ENCODE peak calls at places on chromosomes 13 and 19, in five cellular contexts. A is type B pancreatic cell, R is neural crest cell, S is psoas muscle, F is A673. I is an unnamed sample.

GRCh38 chr13:33794576-33794975 is 23.4 kb upstream of the RFC3 start:
- DNase-seq in A (no peak), R (no peak), S (no peak), F (no peak), I (no peak)

GRCh38 chr19:17322854-17323253 is 11.8 kb downstream of the ANO8 start:
- DNase-seq in A (no peak), R (no peak), S (no peak), F (no peak), I (no peak)

GRCh38 chr13:100363874-100364273 is 224.7 kb downstream of the GGACT start:
- DNase-seq in A (no peak), R (no peak), S (no peak), F (no peak), I (no peak)

GRCh38 chr13:24301434-24301833 is 7.9 kb upstream of the C1QTNF9 start:
- DNase-seq in A (no peak), R (no peak), S (no peak), F (no peak), I (no peak)

GRCh38 chr19:38727306-38727867 is 16.9 kb downstream of the CAPN12 start:
- DNase-seq in A (no peak), R (no peak), S (no peak), F (no peak), I (no peak)

GRCh38 chr13:25059943-25060342 is 36.0 kb upstream of the PABPC3 start:
- DNase-seq in A (no peak), R (no peak), S (no peak), F (no peak), I (no peak)

GRCh38 chr13:35392768-35393167 is 83.7 kb downstream of the MAB21L1 start:
- DNase-seq in A (no peak), R (no peak), S (no peak), F (no peak), I (no peak)

GRCh38 chr13:108534728-108535127 is 94.7 kb upstream of the MYO16 start:
- DNase-seq in A (no peak), R (no peak), S (no peak), F (no peak), I (no peak)

GRCh38 chr19:44807162-44807561 is 1.7 kb upstream of the BCAM start:
- DNase-seq in A (no peak), R (no peak), S (no peak), F (no peak), I (peak)

DNA sequence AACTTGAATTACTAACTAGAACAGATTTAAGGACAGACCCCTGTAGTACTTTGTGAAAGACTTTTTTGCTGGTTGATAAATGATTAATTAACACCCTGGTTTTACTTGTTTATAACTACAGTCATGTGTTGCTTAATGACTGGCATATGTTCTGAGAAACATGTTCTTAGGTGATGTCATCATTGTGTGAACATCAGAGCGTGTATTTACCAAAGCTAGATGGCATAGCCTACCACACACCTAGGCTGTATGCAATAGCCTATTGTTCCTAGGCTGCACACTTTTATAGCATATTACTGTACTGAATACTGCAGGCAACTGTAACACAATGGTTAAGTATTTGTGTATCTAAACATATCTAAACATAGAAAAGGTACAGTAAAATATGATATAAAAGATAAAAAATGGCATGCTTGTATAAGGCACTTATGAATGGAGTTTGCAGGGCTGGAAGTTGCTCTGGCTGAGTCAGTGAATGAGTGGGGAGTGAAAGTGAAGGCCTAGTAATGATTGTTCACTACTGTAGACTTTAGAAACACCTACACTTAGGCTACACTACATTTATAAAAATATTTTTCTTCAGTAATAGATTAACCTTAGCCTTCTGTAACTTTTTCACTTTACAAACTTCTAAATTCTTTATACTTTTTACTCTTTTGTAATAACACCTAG is 260.3 kb downstream of the KCNRG start:
- DNase-seq in A (no peak), R (no peak), S (no peak), F (no peak), I (no peak)
- TF ChIP-seq CTCF in A (no peak), R (no peak), S (no peak), F (no peak), I (no peak)

DNA sequence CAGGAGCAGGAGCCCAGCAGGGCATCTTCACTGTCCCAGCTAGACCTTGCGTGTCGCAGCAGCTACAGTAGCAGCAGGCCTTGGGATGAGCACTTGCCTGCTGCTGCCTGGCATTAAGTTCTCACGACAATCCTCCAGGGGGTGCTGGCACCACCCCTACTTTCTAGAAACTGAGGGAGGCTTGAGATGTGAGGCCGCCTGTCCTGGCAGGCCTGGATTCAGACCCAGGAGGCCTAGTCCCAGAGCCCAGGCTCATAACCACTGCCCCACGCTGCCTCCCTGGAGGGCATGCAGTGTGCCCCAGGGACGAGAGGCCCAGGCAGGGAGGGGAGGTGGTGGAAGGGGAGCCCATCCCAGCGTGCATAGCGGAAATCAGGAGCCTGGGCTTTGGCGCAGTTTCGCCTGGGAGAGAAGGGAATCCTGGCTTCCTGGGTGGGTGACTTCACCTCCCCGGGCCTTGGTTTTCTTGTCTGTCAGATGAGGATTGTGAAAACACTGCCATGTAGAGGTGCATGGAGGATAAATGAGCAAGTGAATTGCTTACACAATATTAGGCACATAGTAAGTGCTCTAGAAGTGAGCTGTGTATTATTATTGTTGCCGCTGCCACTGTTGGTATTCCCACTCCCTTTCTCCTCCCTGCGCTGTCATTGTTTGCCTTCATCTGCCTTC is 26.1 kb downstream of the PPP5C start:
- DNase-seq in A (peak), R (no peak), S (no peak), F (peak), I (peak)
- TF ChIP-seq CTCF in A (peak), R (peak), S (peak), F (peak), I (peak)

GRCh38 chr13:19817510-19818158 is 34.9 kb upstream of the PSPC1 start:
- DNase-seq in A (no peak), R (no peak), S (no peak), F (no peak), I (no peak)

GRCh38 chr13:19822673-19823072 is 39.9 kb upstream of the PSPC1 start:
- DNase-seq in A (no peak), R (no peak), S (no peak), F (no peak), I (no peak)

GRCh38 chr13:19817106-19817505 is 34.4 kb upstream of the PSPC1 start:
- DNase-seq in A (no peak), R (no peak), S (no peak), F (no peak), I (no peak)

GRCh38 chr13:19818223-19818842 is 35.6 kb upstream of the PSPC1 start:
- DNase-seq in A (peak), R (peak), S (peak), F (peak), I (peak)
- TF ChIP-seq CTCF in A (peak), R (peak), S (peak), F (peak), I (peak)

GRCh38 chr13:30406779-30407416 is 15.4 kb upstream of the UBE2L5 start:
- DNase-seq in A (no peak), R (no peak), S (no peak), F (no peak), I (no peak)
- TF ChIP-seq CTCF in A (no peak), R (no peak), S (no peak), F (no peak), I (no peak)

GRCh38 chr19:18866800-18867123 is 29.2 kb downstream of the CERS1 start:
- DNase-seq in A (no peak), R (no peak), S (no peak), F (no peak), I (no peak)
- TF ChIP-seq CTCF in A (peak), R (peak), S (no peak), F (peak), I (no peak)

GRCh38 chr13:112917056-112917664 is 51.9 kb upstream of the MCF2L start:
- DNase-seq in A (no peak), R (no peak), S (no peak), F (no peak), I (no peak)
- TF ChIP-seq CTCF in A (no peak), R (no peak), S (no peak), F (no peak), I (no peak)

DNA sequence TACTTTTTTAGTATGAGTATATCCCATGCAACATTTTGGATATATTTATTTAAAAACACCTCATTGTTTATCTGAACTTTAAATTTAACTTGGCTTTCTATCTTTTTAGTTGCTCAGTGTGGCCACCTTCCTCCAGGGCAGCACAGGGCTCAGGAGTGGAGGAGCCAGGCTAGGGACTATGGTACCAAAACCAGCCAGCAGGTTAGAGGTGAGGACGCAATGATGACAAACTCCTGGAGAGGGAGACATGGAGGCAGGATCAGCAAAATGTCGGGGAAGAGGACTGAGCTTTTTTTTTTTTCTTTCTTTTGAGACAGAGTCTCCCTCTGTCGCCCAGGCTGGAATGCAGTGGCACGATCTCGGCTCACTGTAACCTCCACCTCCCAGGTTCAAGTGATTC is 29.6 kb upstream of the CALM3 start:
- DNase-seq in A (no peak), R (peak), S (no peak), F (peak), I (peak)
- TF ChIP-seq CTCF in A (peak), R (peak), S (no peak), F (peak), I (peak)

GRCh38 chr19:29784598-29785223 is 27.1 kb upstream of the CCNE1 start:
- DNase-seq in A (no peak), R (no peak), S (no peak), F (no peak), I (no peak)

GRCh38 chr19:29783627-29784190 is 28.1 kb upstream of the CCNE1 start:
- DNase-seq in A (no peak), R (no peak), S (no peak), F (no peak), I (no peak)

GRCh38 chr19:29789007-29789406 is 22.8 kb upstream of the CCNE1 start:
- DNase-seq in A (no peak), R (no peak), S (no peak), F (no peak), I (no peak)

GRCh38 chr19:29785360-29785759 is 26.4 kb upstream of the CCNE1 start:
- DNase-seq in A (no peak), R (no peak), S (no peak), F (no peak), I (no peak)

DNA sequence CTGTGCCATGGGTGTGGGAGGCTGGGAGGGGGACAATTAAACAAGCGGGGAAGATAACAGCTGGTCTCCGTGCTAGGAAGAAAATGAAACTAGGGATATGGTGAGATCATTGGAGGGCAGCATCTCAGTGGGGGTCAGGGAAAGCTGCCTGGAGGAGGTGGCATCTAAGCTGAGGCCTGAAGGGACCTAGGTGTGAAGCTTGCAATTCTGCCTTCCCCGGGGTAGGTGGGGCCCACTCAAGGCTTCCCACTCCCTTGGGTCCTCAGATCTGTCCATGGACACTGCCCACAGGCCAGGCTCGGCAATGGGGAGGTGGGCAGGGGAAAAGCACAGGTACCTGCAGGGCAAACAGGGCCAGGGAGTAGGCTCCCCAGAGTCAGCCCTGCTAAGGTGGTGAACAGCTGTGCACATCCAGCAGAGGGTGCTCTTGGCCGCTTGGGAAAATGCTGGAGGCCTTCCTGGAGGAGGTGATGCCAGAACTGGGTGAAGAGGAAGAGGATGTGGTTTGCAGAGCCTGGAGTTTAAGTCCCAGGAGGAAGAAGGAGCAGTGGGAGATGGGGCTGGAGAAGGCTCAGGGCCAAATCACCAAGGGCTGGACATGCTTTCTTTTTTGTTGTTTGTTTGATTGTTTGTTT is 25.7 kb upstream of the CCNE1 start:
- DNase-seq in A (no peak), R (no peak), S (no peak), F (no peak), I (peak)
- TF ChIP-seq CTCF in A (peak), R (peak), S (no peak), F (peak), I (no peak)